ENCODE peak calls at places on chromosomes 6 and 20, in four cellular contexts. One of them, this sample, is unnamed.

GRCh38 chr6:111722220-111722731 is 116.6 kb upstream of the TRAF3IP2 start:
- DNase-seq in Panc1: no peak
- DNase-seq in left ventricle myocardium inferior: no peak
- DNase-seq in fibroblast of the aortic adventitia: peak
- DNase-seq in this sample: peak

GRCh38 chr20:45355209-45355608 is 7.0 kb upstream of the SDC4 start:
- DNase-seq in Panc1: no peak
- DNase-seq in left ventricle myocardium inferior: no peak
- DNase-seq in fibroblast of the aortic adventitia: peak
- DNase-seq in this sample: peak

GRCh38 chr6:169371344-169372144 is 117.9 kb upstream of the THBS2 start:
- DNase-seq in Panc1: peak
- DNase-seq in left ventricle myocardium inferior: no peak
- DNase-seq in fibroblast of the aortic adventitia: peak
- DNase-seq in this sample: no peak

GRCh38 chr20:37441023-37441422 is 80.0 kb upstream of the NNAT start:
- DNase-seq in Panc1: no peak
- DNase-seq in left ventricle myocardium inferior: no peak
- DNase-seq in fibroblast of the aortic adventitia: no peak
- DNase-seq in this sample: no peak

GRCh38 chr6:162149786-162150185 is 577.8 kb downstream of the PRKN start:
- DNase-seq in Panc1: no peak
- DNase-seq in left ventricle myocardium inferior: no peak
- DNase-seq in fibroblast of the aortic adventitia: no peak
- DNase-seq in this sample: no peak

GRCh38 chr6:18536693-18537092 is 149.5 kb downstream of the RNF144B start:
- DNase-seq in Panc1: no peak
- DNase-seq in left ventricle myocardium inferior: no peak
- DNase-seq in fibroblast of the aortic adventitia: no peak
- DNase-seq in this sample: no peak

GRCh38 chr6:106527979-106528378 is 101.3 kb downstream of the RTN4IP1 start:
- DNase-seq in Panc1: peak
- DNase-seq in left ventricle myocardium inferior: no peak
- DNase-seq in fibroblast of the aortic adventitia: peak
- DNase-seq in this sample: peak

GRCh38 chr6:165632194-165632593 is 30.8 kb downstream of the PDE10A start:
- DNase-seq in Panc1: no peak
- DNase-seq in left ventricle myocardium inferior: no peak
- DNase-seq in fibroblast of the aortic adventitia: peak
- DNase-seq in this sample: peak

GRCh38 chr20:4038676-4039075 is 23.3 kb upstream of the RNF24 start:
- DNase-seq in Panc1: no peak
- DNase-seq in left ventricle myocardium inferior: no peak
- DNase-seq in fibroblast of the aortic adventitia: no peak
- DNase-seq in this sample: no peak

GRCh38 chr20:17992847-17993508 is 24.2 kb downstream of the MGME1 start:
- DNase-seq in Panc1: no peak
- DNase-seq in left ventricle myocardium inferior: no peak
- DNase-seq in fibroblast of the aortic adventitia: no peak
- DNase-seq in this sample: peak

GRCh38 chr20:39825950-39826349 is 863.1 kb downstream of the MAFB start:
- DNase-seq in Panc1: no peak
- DNase-seq in left ventricle myocardium inferior: no peak
- DNase-seq in fibroblast of the aortic adventitia: no peak
- DNase-seq in this sample: peak

GRCh38 chr6:37490466-37491015 is 9.2 kb downstream of the CCDC167 start:
- DNase-seq in Panc1: no peak
- DNase-seq in left ventricle myocardium inferior: no peak
- DNase-seq in fibroblast of the aortic adventitia: no peak
- DNase-seq in this sample: no peak

GRCh38 chr6:108561742-108562502 is 1.2 kb downstream of the FOXO3 start:
- DNase-seq in Panc1: no peak
- DNase-seq in left ventricle myocardium inferior: peak
- DNase-seq in fibroblast of the aortic adventitia: no peak
- DNase-seq in this sample: no peak
- H3K4me3 ChIP-seq in Panc1: peak
- H3K4me3 ChIP-seq in left ventricle myocardium inferior: peak
- H3K4me3 ChIP-seq in fibroblast of the aortic adventitia: peak
- H3K4me3 ChIP-seq in this sample: peak

GRCh38 chr20:41617059-41617921 is 887 bp downstream of the CHD6 start:
- DNase-seq in Panc1: no peak
- DNase-seq in left ventricle myocardium inferior: peak
- DNase-seq in fibroblast of the aortic adventitia: peak
- DNase-seq in this sample: peak
- H3K4me3 ChIP-seq in Panc1: peak
- H3K4me3 ChIP-seq in left ventricle myocardium inferior: peak
- H3K4me3 ChIP-seq in fibroblast of the aortic adventitia: peak
- H3K4me3 ChIP-seq in this sample: peak

GRCh38 chr20:2838847-2839671 is 1.4 kb downstream of the PCED1A start:
- DNase-seq in Panc1: no peak
- DNase-seq in left ventricle myocardium inferior: no peak
- DNase-seq in fibroblast of the aortic adventitia: no peak
- DNase-seq in this sample: no peak

GRCh38 chr20:2840967-2841531 is 504 bp downstream of the VPS16 start:
- DNase-seq in Panc1: no peak
- DNase-seq in left ventricle myocardium inferior: peak
- DNase-seq in fibroblast of the aortic adventitia: peak
- DNase-seq in this sample: peak

GRCh38 chr20:2840138-2840966 is at the start of the genes PCED1A and VPS16:
- DNase-seq in Panc1: peak
- DNase-seq in left ventricle myocardium inferior: peak
- DNase-seq in fibroblast of the aortic adventitia: peak
- DNase-seq in this sample: peak

GRCh38 chr20:2838170-2838797 is 2.2 kb downstream of the PCED1A start:
- DNase-seq in Panc1: no peak
- DNase-seq in left ventricle myocardium inferior: no peak
- DNase-seq in fibroblast of the aortic adventitia: no peak
- DNase-seq in this sample: no peak

GRCh38 chr20:2839732-2840137 is 720 bp downstream of the PCED1A start:
- DNase-seq in Panc1: no peak
- DNase-seq in left ventricle myocardium inferior: no peak
- DNase-seq in fibroblast of the aortic adventitia: no peak
- DNase-seq in this sample: no peak
- H3K4me3 ChIP-seq in Panc1: peak
- H3K4me3 ChIP-seq in left ventricle myocardium inferior: peak
- H3K4me3 ChIP-seq in fibroblast of the aortic adventitia: peak
- H3K4me3 ChIP-seq in this sample: peak

GRCh38 chr6:24919404-24919892 is 16.3 kb downstream of the RIPOR2 start:
- DNase-seq in Panc1: no peak
- DNase-seq in left ventricle myocardium inferior: no peak
- DNase-seq in fibroblast of the aortic adventitia: no peak
- DNase-seq in this sample: peak
- H3K4me3 ChIP-seq in Panc1: no peak
- H3K4me3 ChIP-seq in left ventricle myocardium inferior: no peak
- H3K4me3 ChIP-seq in fibroblast of the aortic adventitia: no peak
- H3K4me3 ChIP-seq in this sample: no peak

This sample was measured in choroid plexus epithelial cell.